ENCODE peak calls at places on chromosomes 6 and 20, in six cellular contexts. Q is psoas muscle, F is tibial artery, N is HFFc6, S is glutamatergic neuron, O is IMR-90. L is an unnamed sample.

GRCh38 chr6:446418-447366 is 55.1 kb downstream of the IRF4 start:
- DNase-seq in O (no peak), F (peak; percentile 5), N (no peak), S (no peak), Q (no peak), L (no peak)

GRCh38 chr6:131175559-131175958 is 40.3 kb downstream of the AKAP7 start:
- DNase-seq in N (no peak), Q (no peak), O (no peak), F (no peak), S (no peak), L (no peak)

GRCh38 chr6:183668-184067 is 108.6 kb upstream of the DUSP22 start:
- DNase-seq in F (no peak), O (no peak), N (no peak), S (no peak), Q (no peak), L (no peak)

GRCh38 chr20:61897401-61898295 is 168.0 kb downstream of the TAF4 start:
- DNase-seq in O (no peak), N (no peak), S (no peak), Q (peak; percentile 32), F (no peak), L (no peak)

GRCh38 chr20:13984211-13984610 is 6.2 kb downstream of the SEL1L2 start:
- DNase-seq in S (no peak), F (no peak), O (no peak), Q (no peak), N (no peak), L (no peak)

GRCh38 chr6:118963003-118963402 is 28.0 kb upstream of the MCM9 start:
- DNase-seq in N (no peak), Q (no peak), S (no peak), O (peak; percentile 10), F (no peak), L (no peak)

GRCh38 chr6:110881929-110882629 is 7.5 kb downstream of the AMD1 start:
- DNase-seq in F (no peak), N (no peak), Q (no peak), S (no peak), O (peak; percentile 44), L (no peak)

GRCh38 chr20:33443512-33444239 is at the start of gene SNTA1:
- DNase-seq in O (peak; percentile 49), F (peak; percentile 97), N (peak; percentile 39), S (peak; percentile 91), Q (peak; percentile 98), L (peak; percentile 78)

GRCh38 chr6:30612213-30612612 is 4.8 kb downstream of the PPP1R10 start:
- DNase-seq in O (peak; percentile 57), F (no peak), Q (no peak), N (peak; percentile 43), S (no peak), L (no peak)

GRCh38 chr20:60242836-60243520 is 284.8 kb downstream of the CDH26 start:
- DNase-seq in F (no peak), Q (no peak), N (peak; percentile 75), O (peak; percentile 35), S (no peak), L (no peak)

GRCh38 chr20:31666258-31667042 is 28.7 kb downstream of the COX4I2 start:
- DNase-seq in S (no peak), F (peak; percentile 82), Q (peak; percentile 68), N (no peak), O (no peak), L (no peak)

GRCh38 chr20:58634121-58634817 is 16.8 kb upstream of the STX16 start:
- DNase-seq in O (peak; percentile 92), F (peak; percentile 32), Q (no peak), N (no peak), S (peak; percentile 11), L (no peak)

GRCh38 chr20:63847374-63848002 is 13.8 kb upstream of the ABHD16B start:
- DNase-seq in N (no peak), Q (no peak), F (no peak), O (no peak), S (peak; percentile 87), L (no peak)

GRCh38 chr20:48797275-48797825 is 30.4 kb downstream of the PREX1 start:
- DNase-seq in O (no peak), S (no peak), Q (no peak), N (no peak), F (peak; percentile 80), L (peak; percentile 76)

GRCh38 chr6:155414049-155414448 is 41.6 kb downstream of the NOX3 start:
- DNase-seq in F (no peak), N (no peak), S (no peak), O (no peak), Q (no peak), L (no peak)

GRCh38 chr6:85002847-85003246 is 238.4 kb upstream of the TBX18 start:
- DNase-seq in O (no peak), S (no peak), Q (no peak), F (no peak), N (no peak), L (no peak)

GRCh38 chr6:41805830-41806774 is 18.6 kb downstream of the TOMM6 start:
- DNase-seq in F (no peak), Q (no peak), S (no peak), O (no peak), N (no peak), L (no peak)

GRCh38 chr6:165181951-165182414 is 127.4 kb downstream of the C6orf118 start:
- DNase-seq in S (no peak), Q (no peak), N (no peak), O (no peak), F (no peak), L (no peak)

GRCh38 chr6:131362070-131362469 is 211.0 kb upstream of the ARG1 start:
- DNase-seq in F (no peak), Q (no peak), O (no peak), N (no peak), S (no peak), L (no peak)

DNA sequence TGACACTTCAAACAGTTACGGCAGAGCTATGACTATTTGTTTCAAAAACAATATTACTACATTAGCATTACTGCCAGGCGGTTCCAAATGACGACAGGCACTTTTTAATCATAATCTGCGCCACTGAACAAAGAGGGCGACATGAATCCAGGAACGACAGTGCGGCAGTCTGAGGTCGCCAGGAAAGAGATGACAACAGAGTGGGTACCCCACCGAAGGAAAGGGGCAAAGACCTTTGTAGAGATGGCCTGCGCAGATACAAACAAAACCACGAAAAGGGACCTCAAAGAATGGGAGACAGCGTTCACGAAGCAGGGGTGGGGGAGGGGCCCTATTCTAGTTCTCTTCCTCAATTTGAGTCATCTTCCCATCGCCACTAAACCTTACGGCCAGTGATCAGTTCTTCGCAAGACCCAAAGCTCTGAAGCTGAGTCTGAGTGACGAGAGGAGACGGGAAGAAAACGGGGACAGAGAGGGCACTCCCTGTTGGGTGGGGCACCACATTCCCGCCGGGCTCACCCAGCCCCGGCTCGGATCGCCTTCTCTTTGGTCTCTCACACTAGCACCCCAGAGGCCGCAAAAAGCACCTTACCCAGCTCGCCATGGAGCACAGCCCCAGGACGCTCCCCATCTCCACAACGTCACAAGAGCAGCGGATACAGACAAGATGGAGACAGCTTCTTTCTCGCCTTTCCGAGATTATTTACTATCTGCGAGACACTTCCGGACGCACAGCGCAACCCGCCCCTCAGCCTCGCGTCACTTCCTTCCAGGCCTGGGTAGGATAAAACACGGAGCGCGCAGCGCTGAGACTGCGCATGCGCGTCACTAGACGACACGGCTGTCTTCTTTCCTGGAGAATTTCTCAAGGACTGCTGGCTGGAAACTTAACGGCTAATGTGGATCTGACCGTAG is at the start of gene SERINC1:
- DNase-seq in S (peak; percentile 91), Q (peak; percentile 98), F (peak; percentile 97), N (peak; percentile 92), O (peak; percentile 95), L (peak; percentile 94)
- TF ChIP-seq CTCF in S (no peak), Q (no peak), F (no peak), N (no peak), O (no peak), L (no peak)

DNA sequence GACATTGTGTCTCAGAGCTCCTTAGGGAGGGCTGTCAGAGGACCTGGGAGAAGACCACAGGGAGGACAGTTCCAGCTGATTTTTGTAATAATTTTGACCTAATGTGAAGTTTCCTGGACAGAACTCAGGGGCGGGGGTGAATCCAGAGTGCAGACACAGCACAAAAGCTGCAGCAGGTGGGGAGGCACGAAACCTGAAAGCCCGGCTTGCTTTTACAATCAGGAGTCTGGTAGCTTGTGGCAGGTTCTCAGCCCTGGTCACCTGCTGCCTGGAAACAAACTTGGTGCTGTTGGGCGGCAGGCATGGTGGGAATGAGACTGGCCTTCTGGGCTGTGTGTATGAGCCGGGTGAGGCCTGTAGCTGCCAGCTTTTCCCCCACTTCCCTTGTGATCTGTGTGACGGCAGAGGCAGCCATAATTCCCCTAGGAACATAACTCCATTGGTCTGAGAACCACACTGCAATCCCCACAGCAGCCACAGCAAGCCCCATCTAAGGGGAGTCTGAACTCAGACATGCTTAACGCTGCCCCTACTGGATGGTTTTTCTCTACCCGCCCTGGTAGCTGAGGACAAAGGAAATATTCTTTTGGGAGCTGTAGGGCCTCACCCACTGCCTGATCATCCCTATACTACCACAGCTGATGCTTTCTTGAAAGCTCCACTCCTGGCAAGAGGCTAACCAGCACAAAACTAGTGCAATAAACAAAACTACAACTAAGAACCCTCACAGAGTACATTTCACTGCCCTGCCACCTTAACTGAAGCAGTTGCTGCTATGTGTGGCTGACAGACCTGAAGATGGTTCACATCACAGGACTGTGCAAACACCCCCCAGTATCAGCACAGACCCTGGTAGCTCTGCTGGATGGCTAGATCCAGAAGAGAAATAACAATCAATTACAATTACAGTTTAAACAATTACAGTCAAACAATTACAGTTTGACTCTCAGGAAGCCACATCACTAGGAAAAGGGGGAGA is 1055.1 kb upstream of the GJE1 start:
- DNase-seq in N (no peak), S (peak; percentile 63), O (no peak), Q (no peak), F (no peak), L (no peak)
- TF ChIP-seq CTCF in N (peak; percentile 44), S (peak; percentile 35), O (peak; percentile 21), Q (no peak), F (no peak), L (no peak)

DNA sequence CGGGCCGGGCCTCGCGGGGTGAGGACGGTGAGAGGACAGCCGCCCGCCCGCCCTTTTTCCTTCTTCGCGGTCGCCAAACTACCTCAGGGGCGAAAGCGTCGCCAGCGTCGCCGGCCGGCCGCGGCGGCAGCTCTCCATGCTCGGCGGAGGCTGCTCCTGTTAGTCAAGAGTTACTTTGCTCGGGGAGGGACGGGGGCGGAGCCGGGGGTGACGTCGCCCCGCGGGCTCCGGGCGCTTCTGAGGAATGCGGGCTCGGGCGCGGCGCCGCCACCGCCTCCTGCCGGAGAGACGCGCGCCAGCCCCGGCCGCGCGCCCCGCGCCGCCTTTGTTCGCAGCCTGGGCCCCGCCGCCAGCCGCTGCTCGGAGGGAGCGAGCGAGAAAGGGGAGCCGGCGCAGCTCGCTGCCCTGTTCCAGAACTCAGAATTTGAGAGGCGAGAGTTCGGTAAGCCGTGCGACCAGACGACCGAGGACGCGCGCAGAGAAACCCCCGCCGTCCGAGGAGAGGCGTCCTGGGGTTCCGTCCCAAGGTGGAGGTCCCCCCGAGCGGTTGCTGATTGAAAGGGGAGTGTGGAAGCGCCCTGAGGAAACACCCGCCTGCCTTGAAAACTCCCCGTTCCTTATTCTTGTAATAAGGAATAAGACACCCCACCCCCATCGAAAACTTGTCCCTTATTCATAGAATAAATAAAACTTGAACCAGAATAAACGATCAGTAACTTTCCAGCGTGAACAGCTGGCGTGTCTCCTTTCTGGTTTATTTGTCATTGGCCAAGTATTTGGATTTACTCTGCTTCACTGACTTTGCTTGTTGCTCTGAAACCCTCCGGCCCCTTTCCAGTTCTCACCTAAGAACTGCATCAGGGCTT is at the start of gene PTPRK:
- DNase-seq in N (peak; percentile 88), F (peak; percentile 95), O (peak; percentile 91), S (peak; percentile 95), Q (peak; percentile 96), L (peak; percentile 92)
- TF ChIP-seq CTCF in N (peak; percentile 80), F (peak; percentile 45), O (peak; percentile 69), S (peak; percentile 48), Q (peak; percentile 75), L (peak; percentile 50)

GRCh38 chr6:142693446-142693845 is 251.5 kb downstream of the HIVEP2 start:
- DNase-seq in Q (no peak), O (peak; percentile 68), N (peak; percentile 78), F (no peak), S (no peak), L (no peak)
- TF ChIP-seq CTCF in Q (no peak), O (no peak), N (no peak), F (no peak), S (no peak), L (no peak)